ENCODE peak calls at places on chromosome 2, in four cellular contexts. Y is amniotic stem cell, T is HFFc6, X is Kasumi-1. P is an unnamed sample.
A peak's percentile ranks its signal among the peaks of the same experiment; 100 is the strongest.

GRCh38 chr2:28390241-28390856 is 2.3 kb upstream of the FOSL2 start:
- DNase-seq in T (peak; percentile 83), X (peak; percentile 74), Y (peak; percentile 71), P (no peak)

GRCh38 chr2:67965246-67965645 is 97.6 kb downstream of the C1D start:
- DNase-seq in Y (no peak), T (peak; percentile 25), X (no peak), P (peak; percentile 61)

GRCh38 chr2:11157296-11157695 is 2.0 kb downstream of the SLC66A3 start:
- DNase-seq in T (no peak), Y (no peak), X (no peak), P (no peak)

GRCh38 chr2:133262888-133263287 is 305.4 kb downstream of the NCKAP5 start:
- DNase-seq in X (no peak), T (no peak), Y (no peak), P (no peak)

GRCh38 chr2:172734711-172735645 is 667 bp upstream of the RAPGEF4 start:
- DNase-seq in T (no peak), X (no peak), Y (no peak), P (no peak)

GRCh38 chr2:209476367-209477191 is 52.7 kb downstream of the MAP2 start:
- DNase-seq in X (no peak), Y (no peak), T (peak; percentile 17), P (no peak)

GRCh38 chr2:155689791-155690190 is 642.7 kb downstream of the NR4A2 start:
- DNase-seq in T (no peak), Y (no peak), X (no peak), P (no peak)

GRCh38 chr2:188434018-188434417 is 142.3 kb downstream of the GULP1 start:
- DNase-seq in T (no peak), X (no peak), Y (no peak), P (no peak)

GRCh38 chr2:41867553-41867952 is 180.3 kb upstream of the PKDCC start:
- DNase-seq in T (no peak), X (no peak), Y (no peak), P (no peak)

P was measured in keratinocyte.